ENCODE peak calls at places on chromosomes 2 and 18, in four cellular contexts. F is left ventricle myocardium inferior, L is astrocyte of the spinal cord, T is A172. Y is an unnamed sample.
A peak's percentile ranks its signal among the peaks of the same experiment; 100 is the strongest.

GRCh38 chr18:25621144-25621543 is 269.2 kb upstream of the ZNF521 start:
- DNase-seq in F (no peak), L (no peak), T (no peak), Y (no peak)

GRCh38 chr2:24360050-24360962 is at the start of gene ITSN2:
- DNase-seq in F (peak; percentile 87), L (peak; percentile 57), T (peak; percentile 66), Y (peak; percentile 95)

GRCh38 chr2:110674620-110675555 is 3.0 kb downstream of the BUB1 start:
- DNase-seq in F (no peak), L (peak; percentile 48), T (peak; percentile 79), Y (no peak)

GRCh38 chr2:70111752-70112591 is 24.7 kb downstream of the PCBP1 start:
- DNase-seq in F (no peak), L (peak; percentile 52), T (no peak), Y (no peak)

GRCh38 chr2:37672104-37672869 is 845 bp upstream of the CDC42EP3 start:
- DNase-seq in F (peak; percentile 75), L (peak; percentile 93), T (peak; percentile 85), Y (peak; percentile 90)

GRCh38 chr2:28280576-28280975 is 112.1 kb upstream of the FOSL2 start:
- DNase-seq in F (no peak), L (no peak), T (no peak), Y (no peak)

GRCh38 chr18:54327818-54328217 is 29.8 kb downstream of the STARD6 start:
- DNase-seq in F (no peak), L (no peak), T (no peak), Y (no peak)

GRCh38 chr2:111178730-111179405 is 58.2 kb downstream of the BCL2L11 start:
- DNase-seq in F (no peak), L (peak; percentile 62), T (peak; percentile 28), Y (no peak)

GRCh38 chr2:108927936-108928659 is 60.9 kb downstream of the EDAR start:
- DNase-seq in F (no peak), L (peak; percentile 46), T (peak; percentile 49), Y (no peak)

GRCh38 chr2:138632066-138632465 is 130.5 kb downstream of the SPOPL start:
- DNase-seq in F (no peak), L (peak; percentile 39), T (peak; percentile 45), Y (no peak)

GRCh38 chr2:3778841-3779505 is 75.6 kb downstream of the DCDC2C start:
- DNase-seq in F (no peak), L (no peak), T (no peak), Y (no peak)

GRCh38 chr2:220871909-220872308 is 700.2 kb downstream of the EPHA4 start:
- DNase-seq in F (no peak), L (no peak), T (no peak), Y (no peak)

GRCh38 chr18:6795307-6795706 is 65.8 kb downstream of the ARHGAP28 start:
- DNase-seq in F (no peak), L (no peak), T (no peak), Y (no peak)

GRCh38 chr2:41989503-41990180 is 58.2 kb upstream of the PKDCC start:
- DNase-seq in F (no peak), L (no peak), T (no peak), Y (no peak)

GRCh38 chr18:44411277-44411900 is 269.3 kb upstream of the SETBP1 start:
- DNase-seq in F (no peak), L (no peak), T (no peak), Y (no peak)

Y was measured in right cardiac atrium.